ENCODE peak calls at places on chromosomes 11 and 22, in six cellular contexts. Q, J, I, B, V and W are unnamed samples.

GRCh38 chr11:4443479-4443878 is 5.6 kb upstream of the OR52K2 start:
- DNase-seq in Q (no peak), J (no peak), I (no peak), B (no peak), V (no peak), W (no peak)

GRCh38 chr11:45384711-45385241 is 98.6 kb upstream of the SYT13 start:
- DNase-seq in Q (peak; percentile 15), J (no peak), I (no peak), B (no peak), V (no peak), W (no peak)

GRCh38 chr11:128208329-128209220 is 378.8 kb downstream of the ETS1 start:
- DNase-seq in Q (no peak), J (no peak), I (no peak), B (no peak), V (peak; percentile 51), W (peak; percentile 79)

GRCh38 chr11:82872377-82873150 is 27.7 kb downstream of the PRCP start:
- DNase-seq in Q (no peak), J (no peak), I (no peak), B (no peak), V (no peak), W (no peak)

GRCh38 chr11:134987223-134987768 is 575.3 kb upstream of the B3GAT1 start:
- DNase-seq in Q (no peak), J (no peak), I (peak; percentile 54), B (no peak), V (no peak), W (no peak)

GRCh38 chr11:132095230-132096165 is 725.1 kb downstream of the NTM start:
- DNase-seq in Q (no peak), J (no peak), I (no peak), B (no peak), V (no peak), W (no peak)

GRCh38 chr11:65032216-65032615 is 5.0 kb downstream of the SNX15 start:
- DNase-seq in Q (no peak), J (no peak), I (no peak), B (no peak), V (no peak), W (no peak)

GRCh38 chr22:43897751-43898261 is 6.0 kb upstream of the PNPLA5 start:
- DNase-seq in Q (no peak), J (no peak), I (no peak), B (no peak), V (no peak), W (no peak)

GRCh38 chr11:836700-837099 is 3.9 kb downstream of the CD151 start:
- DNase-seq in Q (no peak), J (no peak), I (no peak), B (no peak), V (no peak), W (no peak)

GRCh38 chr11:94557391-94557790 is 9.8 kb upstream of the PIWIL4 start:
- DNase-seq in Q (no peak), J (no peak), I (no peak), B (no peak), V (no peak), W (no peak)

GRCh38 chr11:128200467-128200866 is 386.9 kb downstream of the ETS1 start:
- DNase-seq in Q (no peak), J (no peak), I (no peak), B (no peak), V (no peak), W (no peak)

GRCh38 chr11:100632970-100633452 is 54.1 kb upstream of the ARHGAP42 start:
- DNase-seq in Q (no peak), J (no peak), I (peak; percentile 66), B (peak; percentile 68), V (peak; percentile 39), W (no peak)

GRCh38 chr11:123216249-123216648 is 21.2 kb upstream of the CLMP start:
- DNase-seq in Q (no peak), J (no peak), I (no peak), B (no peak), V (no peak), W (no peak)

GRCh38 chr11:123221074-123221473 is 26.0 kb upstream of the CLMP start:
- DNase-seq in Q (no peak), J (no peak), I (no peak), B (no peak), V (no peak), W (no peak)

GRCh38 chr11:123219066-123219697 is 24.1 kb upstream of the CLMP start:
- DNase-seq in Q (no peak), J (no peak), I (peak; percentile 49), B (no peak), V (no peak), W (no peak)

GRCh38 chr11:123218451-123218850 is 23.4 kb upstream of the CLMP start:
- DNase-seq in Q (no peak), J (no peak), I (no peak), B (no peak), V (no peak), W (no peak)

DNA sequence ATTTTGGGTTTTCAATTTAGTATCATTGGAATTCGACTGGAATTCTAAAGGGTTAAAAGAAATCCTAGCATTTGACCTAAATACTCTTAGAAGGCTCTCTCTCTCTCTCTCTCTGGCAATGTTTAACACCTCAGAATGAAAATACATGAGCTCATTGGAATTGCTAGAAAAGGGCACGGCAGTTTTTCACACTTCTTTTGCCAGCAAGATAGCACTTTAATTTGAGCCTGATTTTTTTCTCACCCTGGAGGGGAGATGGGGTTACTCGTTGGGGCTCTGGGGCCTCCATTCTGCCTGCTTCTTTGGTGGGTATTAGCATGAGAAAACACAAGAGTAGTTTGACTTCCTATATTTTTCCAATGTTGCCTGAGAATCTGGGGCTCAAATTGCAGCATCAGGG is 22.8 kb upstream of the CLMP start:
- DNase-seq in Q (no peak), J (no peak), I (no peak), B (no peak), V (no peak), W (no peak)
- H3K27ac ChIP-seq in Q (no peak overlapping the region), J (no peak overlapping the region), I (peak overlapping the region; percentile 84), B (no peak overlapping the region), V (no peak overlapping the region), W (peak overlapping the region; percentile 28)

GRCh38 chr11:8075119-8075726 is 5.8 kb upstream of the TUB start:
- DNase-seq in Q (no peak), J (no peak), I (no peak), B (no peak), V (no peak), W (no peak)

GRCh38 chr11:8069771-8070170 is 11.2 kb upstream of the TUB start:
- DNase-seq in Q (no peak), J (no peak), I (no peak), B (no peak), V (no peak), W (no peak)

GRCh38 chr11:8068605-8069221 is 12.3 kb upstream of the TUB start:
- DNase-seq in Q (no peak), J (no peak), I (peak; percentile 79), B (peak; percentile 46), V (no peak), W (no peak)

GRCh38 chr11:8070417-8071101 is 10.5 kb upstream of the TUB start:
- DNase-seq in Q (no peak), J (no peak), I (peak; percentile 55), B (no peak), V (no peak), W (no peak)

DNA sequence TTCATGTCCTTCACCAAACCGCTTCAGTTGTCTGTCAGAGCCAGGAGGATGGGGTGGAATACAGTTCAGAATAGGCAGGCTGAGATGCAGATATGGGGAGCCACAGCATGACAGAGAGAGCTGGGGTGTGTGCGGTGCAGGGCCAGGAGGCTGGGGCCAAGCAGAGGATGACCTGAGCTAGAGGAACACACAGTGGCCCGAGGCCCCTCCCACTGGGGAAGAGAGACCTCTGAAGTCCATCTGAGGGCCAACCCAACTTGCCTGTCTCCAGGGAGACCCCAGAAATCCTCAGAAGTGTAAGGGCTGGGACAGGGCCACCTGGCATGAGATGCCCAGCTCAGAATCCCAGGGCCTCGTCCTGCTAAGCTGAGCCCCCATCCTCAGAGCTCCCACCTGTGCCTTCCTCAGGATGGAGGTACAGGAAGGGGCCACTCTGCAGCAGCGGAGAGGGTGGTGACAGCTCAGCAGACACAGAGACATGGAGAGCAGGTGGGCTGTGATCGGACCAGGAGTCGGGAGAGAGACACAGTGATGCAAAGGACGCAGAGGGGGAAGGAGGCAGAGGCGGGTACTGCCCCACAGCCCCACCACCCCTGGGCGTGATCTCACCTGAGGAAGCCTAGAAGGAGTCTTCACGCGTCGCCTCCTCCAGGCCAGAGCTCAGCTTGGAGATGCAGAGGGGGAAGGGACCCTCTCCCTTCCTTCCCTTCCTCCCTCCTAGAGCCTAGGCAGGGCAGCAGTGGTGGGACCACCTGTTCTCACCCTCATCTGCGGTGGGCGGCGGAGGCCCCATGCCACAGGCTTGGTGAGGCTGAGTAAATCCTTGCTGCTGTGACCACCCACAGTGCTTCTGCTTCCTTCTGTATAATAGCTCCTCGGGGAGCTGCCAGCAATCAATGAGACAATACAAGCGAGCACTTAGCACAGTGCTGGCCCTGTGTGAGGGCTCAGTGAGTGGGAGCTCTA is 9.1 kb upstream of the TUB start:
- DNase-seq in Q (no peak), J (no peak), I (no peak), B (no peak), V (no peak), W (no peak)
- H3K27ac ChIP-seq in Q (no peak overlapping the region), J (no peak overlapping the region), I (no peak overlapping the region), B (no peak overlapping the region), V (no peak overlapping the region), W (no peak overlapping the region)

GRCh38 chr22:46102159-46102558 is 48.2 kb upstream of the PPARA start:
- DNase-seq in Q (no peak), J (no peak), I (no peak), B (no peak), V (no peak), W (no peak)

GRCh38 chr22:46100401-46101105 is 49.8 kb upstream of the PPARA start:
- DNase-seq in Q (no peak), J (no peak), I (no peak), B (no peak), V (no peak), W (no peak)

GRCh38 chr22:46098525-46099475 is 51.5 kb upstream of the PPARA start:
- DNase-seq in Q (no peak), J (no peak), I (no peak), B (no peak), V (no peak), W (no peak)

GRCh38 chr22:46097268-46097900 is 52.9 kb upstream of the PPARA start:
- DNase-seq in Q (no peak), J (no peak), I (no peak), B (no peak), V (no peak), W (no peak)

GRCh38 chr22:46099740-46100139 is 50.6 kb upstream of the PPARA start:
- DNase-seq in Q (no peak), J (no peak), I (no peak), B (no peak), V (no peak), W (no peak)
- H3K27ac ChIP-seq in Q (no peak overlapping the region), J (no peak overlapping the region), I (no peak overlapping the region), B (peak overlapping the region; percentile 88), V (peak overlapping the region; percentile 99), W (peak overlapping the region; percentile 92)

DNA sequence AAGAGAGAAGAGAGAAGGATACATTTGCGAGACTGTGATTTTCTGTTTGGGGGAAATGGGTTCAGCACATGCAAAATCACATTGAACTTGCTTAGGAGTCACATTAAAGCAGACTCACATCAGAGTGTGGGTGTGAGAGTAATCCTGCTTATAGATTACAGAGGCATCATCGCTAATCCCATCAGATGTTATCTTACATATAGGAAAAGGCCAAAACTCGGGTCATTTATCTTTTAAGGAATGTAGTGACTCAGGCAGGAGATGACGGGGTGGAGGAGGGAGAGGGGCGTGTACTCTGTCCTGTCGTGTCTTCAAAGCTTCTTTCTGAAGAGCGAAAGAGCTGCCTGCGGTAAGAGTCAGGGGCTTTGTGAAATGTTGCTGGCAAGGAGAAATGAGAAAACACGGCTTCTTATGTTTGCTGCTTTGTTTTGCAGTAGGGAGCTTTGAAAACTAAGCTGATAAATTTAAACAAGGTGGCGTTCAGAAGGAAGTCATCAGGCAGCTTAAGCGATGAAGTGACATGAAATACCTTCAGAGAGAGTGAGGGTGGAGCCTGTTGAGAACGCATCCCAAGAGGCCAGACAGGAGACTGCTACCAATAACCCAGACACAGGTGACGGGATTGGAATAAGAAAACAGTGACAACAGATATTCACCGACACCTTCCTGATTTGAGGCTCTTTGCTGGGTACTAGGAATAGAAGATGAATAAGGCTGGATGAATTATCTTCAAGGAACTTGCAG is 2.2 kb upstream of the C11orf16 start:
- DNase-seq in Q (no peak), J (no peak), I (peak; percentile 78), B (no peak), V (no peak), W (no peak)
- H3K27ac ChIP-seq in Q (no peak overlapping the region), J (no peak overlapping the region), I (peak overlapping the region; percentile 56), B (no peak overlapping the region), V (no peak overlapping the region), W (peak overlapping the region; percentile 57)